ENCODE peak calls at places on chromosomes 12 and 14, in seven cellular contexts. V is HCT116, E is IMR-90, U is A549, R is H1, J is K562, P is GM12878. F is an unnamed sample.

GRCh38 chr12:114935658-114936057 is 251.7 kb upstream of the TBX3 start:
- DNase-seq in V (no peak), E (no peak), U (no peak), R (no peak), J (no peak), P (no peak), F (no peak)

GRCh38 chr12:123011701-123012100 is 31.2 kb downstream of the ARL6IP4 start:
- DNase-seq in V (no peak), E (no peak), U (no peak), R (no peak), J (no peak), P (no peak), F (no peak)

GRCh38 chr12:64752833-64753238 is 6.4 kb downstream of the GNS start:
- DNase-seq in V (no peak), E (no peak), U (no peak), R (no peak), J (no peak), P (no peak), F (no peak)

GRCh38 chr14:81427348-81428058 is 27.4 kb upstream of the STON2 start:
- DNase-seq in V (no peak), E (no peak), U (no peak), R (no peak), J (peak), P (no peak), F (no peak)

GRCh38 chr14:54211562-54212308 is 185.1 kb upstream of the CDKN3 start:
- DNase-seq in V (peak), E (peak), U (no peak), R (no peak), J (no peak), P (no peak), F (no peak)

GRCh38 chr14:99579903-99580570 is 24.0 kb downstream of the CCDC85C start:
- DNase-seq in V (peak), E (peak), U (peak), R (peak), J (peak), P (no peak), F (no peak)

GRCh38 chr12:87171356-87171755 is 857.8 kb downstream of the C12orf50 start:
- DNase-seq in V (no peak), E (no peak), U (no peak), R (no peak), J (no peak), P (no peak), F (no peak)

GRCh38 chr12:12975322-12976077 is 23.5 kb upstream of the GPRC5D start:
- DNase-seq in V (peak), E (peak), U (peak), R (no peak), J (peak), P (no peak), F (peak)

GRCh38 chr12:57846285-57846576 is 298 bp downstream of the CTDSP2 start:
- DNase-seq in V (no peak), E (no peak), U (no peak), R (no peak), J (no peak), P (no peak), F (no peak)

GRCh38 chr12:202081-202731 is 11.8 kb downstream of the SLC6A12 start:
- DNase-seq in V (no peak), E (no peak), U (no peak), R (no peak), J (no peak), P (no peak), F (no peak)

DNA sequence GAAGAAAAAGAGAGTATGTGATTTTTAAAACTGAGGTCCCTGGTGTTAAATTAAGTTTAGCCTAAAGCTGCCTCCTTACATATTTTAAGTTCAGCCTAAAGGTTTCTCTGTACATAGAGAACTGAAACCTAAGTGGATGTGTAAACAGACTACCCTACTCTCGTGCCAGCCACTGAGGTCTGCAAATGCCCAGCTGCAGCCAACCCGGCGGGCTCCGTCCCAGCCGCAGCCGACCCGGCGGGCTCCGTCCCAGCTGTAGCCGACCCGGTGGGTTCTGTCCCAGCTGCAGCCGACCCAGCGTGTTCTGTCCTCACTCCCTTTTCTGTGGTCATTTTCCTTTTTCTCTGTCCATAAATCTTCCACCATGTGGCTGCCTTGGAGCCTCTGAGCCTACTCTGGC is 97.2 kb upstream of the SFSWAP start:
- DNase-seq in V (no peak), E (no peak), U (no peak), R (no peak), J (no peak), P (no peak), F (no peak)
- TF ChIP-seq CEBPB in V (no peak), E (no peak), U (no peak), R (no peak), J (no peak), P (no peak), F (no peak)

GRCh38 chr12:119528241-119528640 is 65.3 kb upstream of the TMEM233 start:
- DNase-seq in V (no peak), E (no peak), U (no peak), R (no peak), J (no peak), P (no peak), F (no peak)
- TF ChIP-seq CEBPB in V (no peak), E (no peak), U (no peak), R (no peak), J (no peak), P (no peak), F (no peak)

GRCh38 chr14:56796259-56796658 is 14.0 kb downstream of the OTX2 start:
- DNase-seq in V (no peak), E (no peak), U (no peak), R (no peak), J (no peak), P (no peak), F (no peak)

GRCh38 chr14:56797569-56798446 is 12.5 kb downstream of the OTX2 start:
- DNase-seq in V (no peak), E (no peak), U (no peak), R (no peak), J (no peak), P (no peak), F (no peak)

GRCh38 chr14:56797003-56797568 is 13.2 kb downstream of the OTX2 start:
- DNase-seq in V (no peak), E (no peak), U (no peak), R (no peak), J (no peak), P (no peak), F (no peak)

GRCh38 chr14:56799327-56799645 is 11.0 kb downstream of the OTX2 start:
- DNase-seq in V (no peak), E (no peak), U (no peak), R (no peak), J (no peak), P (no peak), F (no peak)

DNA sequence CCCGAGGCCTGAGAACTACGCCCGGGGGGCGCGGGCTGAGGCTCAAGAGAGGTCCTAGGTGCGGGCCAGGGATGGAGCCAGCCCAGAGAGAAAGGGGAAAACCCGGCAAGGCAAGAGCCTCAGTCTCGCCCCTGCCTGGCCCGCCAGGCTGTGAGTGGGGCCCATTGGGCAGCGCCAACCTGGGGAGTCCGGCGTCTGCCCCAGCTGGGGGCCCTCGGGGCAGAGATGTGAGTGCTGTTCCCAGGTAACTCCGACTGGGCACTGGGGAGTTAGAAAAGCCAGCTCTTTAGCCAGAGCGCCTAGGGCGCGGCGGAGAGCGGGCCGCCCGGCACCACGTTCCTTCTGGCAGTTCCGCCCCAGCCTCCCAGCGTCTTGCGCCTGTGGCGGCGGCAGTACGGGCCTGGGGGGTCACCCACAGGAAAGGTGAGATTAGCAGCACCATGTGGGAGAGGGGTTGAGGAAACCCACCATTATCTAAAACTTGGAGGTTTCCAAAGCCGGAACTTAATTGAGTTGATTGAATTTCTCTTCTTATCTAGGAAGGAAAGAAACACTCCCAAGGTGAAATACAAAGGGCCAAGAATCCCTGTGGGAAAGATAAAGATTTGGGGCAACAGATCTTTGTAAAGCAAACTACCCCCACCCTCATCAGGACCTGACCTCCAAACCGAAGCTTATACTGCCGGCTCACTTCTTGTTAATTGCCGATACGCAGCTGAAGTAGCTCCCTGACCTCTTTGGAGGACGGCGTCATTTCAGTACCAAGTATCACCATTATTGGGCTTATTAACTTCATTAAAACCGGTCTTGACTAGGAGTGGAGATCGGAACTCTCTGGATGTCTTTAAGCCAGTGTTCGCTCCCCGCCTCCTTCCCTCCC is 11.6 kb downstream of the OTX2 start:
- DNase-seq in V (no peak), E (no peak), U (no peak), R (no peak), J (no peak), P (no peak), F (no peak)
- TF ChIP-seq CEBPB in V (no peak), E (no peak), U (no peak), R (no peak), J (no peak), P (no peak), F (no peak)

DNA sequence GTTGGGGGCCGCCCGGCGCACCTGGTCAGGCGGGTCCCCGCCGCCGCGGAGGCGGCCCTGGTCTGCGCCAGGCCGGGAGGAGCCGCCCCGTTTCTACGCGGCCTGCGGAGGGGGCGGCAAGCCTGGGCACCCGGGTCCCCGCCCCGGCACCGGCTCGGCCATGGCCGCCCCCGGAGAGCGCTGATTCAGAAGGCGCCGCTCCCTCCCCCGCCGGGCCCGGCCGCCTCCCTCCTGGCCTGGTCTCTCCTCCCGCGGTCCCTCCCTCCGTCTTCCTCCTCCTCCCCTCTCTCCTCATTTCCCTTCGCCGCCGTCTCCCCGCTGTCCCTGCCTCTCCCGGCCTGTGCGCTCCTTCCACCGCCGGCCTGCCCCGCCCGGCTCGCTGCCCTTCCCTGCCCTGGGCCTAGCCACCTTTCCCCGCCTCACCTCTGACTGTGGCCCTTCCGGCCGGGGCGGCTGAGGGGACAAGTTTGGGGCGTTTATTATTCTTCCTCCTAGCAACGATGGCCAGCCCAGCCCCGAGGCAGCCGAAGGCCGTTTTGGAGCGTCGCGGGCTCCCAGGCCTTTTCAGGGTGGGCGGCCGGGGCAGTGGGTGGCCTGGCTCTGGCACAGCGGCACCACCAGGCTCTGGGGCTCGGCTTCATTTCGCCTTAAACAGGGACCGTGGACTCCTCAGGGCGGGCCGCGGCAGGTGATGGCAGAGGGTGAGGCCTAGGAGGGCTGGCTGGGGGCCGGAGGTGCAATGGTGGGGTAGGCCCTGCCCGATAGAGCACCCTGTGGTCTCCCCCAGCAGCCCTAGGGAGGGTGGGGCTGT is 768 bp downstream of the CEP170B start:
- DNase-seq in V (peak), E (peak), U (peak), R (no peak), J (peak), P (no peak), F (no peak)
- TF ChIP-seq CEBPB in V (no peak), E (no peak), U (no peak), R (no peak), J (no peak), P (no peak), F (no peak)

GRCh38 chr14:59566281-59566680 is 10.3 kb downstream of the CCDC175 start:
- DNase-seq in V (no peak), E (no peak), U (no peak), R (no peak), J (no peak), P (no peak), F (no peak)

GRCh38 chr14:59564356-59564755 is 12.3 kb downstream of the CCDC175 start:
- DNase-seq in V (no peak), E (no peak), U (no peak), R (no peak), J (no peak), P (no peak), F (no peak)

GRCh38 chr14:59566725-59567124 is 9.9 kb downstream of the CCDC175 start:
- DNase-seq in V (no peak), E (no peak), U (no peak), R (no peak), J (no peak), P (no peak), F (no peak)

GRCh38 chr14:59565112-59565511 is 11.5 kb downstream of the CCDC175 start:
- DNase-seq in V (no peak), E (peak), U (no peak), R (no peak), J (no peak), P (no peak), F (no peak)

DNA sequence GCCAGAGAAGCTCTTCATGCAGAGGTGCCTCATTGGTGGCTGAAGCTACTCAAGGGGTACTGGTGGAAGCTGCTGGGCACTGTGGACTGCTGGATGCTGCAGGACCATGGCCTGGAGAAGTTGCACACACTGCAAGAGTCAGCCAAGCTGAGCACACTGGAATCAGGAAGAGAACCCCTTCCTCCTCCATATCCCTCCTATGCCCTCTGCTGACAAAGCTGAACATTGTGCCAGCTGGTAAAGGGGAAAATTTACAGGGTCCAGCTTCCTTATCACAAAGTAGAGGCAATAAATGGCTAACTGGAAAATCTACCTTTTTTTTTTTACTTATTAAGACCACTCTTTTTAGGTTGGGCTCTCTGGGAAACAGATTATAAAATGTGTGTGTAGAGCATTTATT is 6.5 kb downstream of the CCDC175 start:
- DNase-seq in V (no peak), E (no peak), U (no peak), R (no peak), J (no peak), P (no peak), F (no peak)
- TF ChIP-seq CEBPB in V (no peak), E (no peak), U (no peak), R (no peak), J (no peak), P (no peak), F (no peak)

DNA sequence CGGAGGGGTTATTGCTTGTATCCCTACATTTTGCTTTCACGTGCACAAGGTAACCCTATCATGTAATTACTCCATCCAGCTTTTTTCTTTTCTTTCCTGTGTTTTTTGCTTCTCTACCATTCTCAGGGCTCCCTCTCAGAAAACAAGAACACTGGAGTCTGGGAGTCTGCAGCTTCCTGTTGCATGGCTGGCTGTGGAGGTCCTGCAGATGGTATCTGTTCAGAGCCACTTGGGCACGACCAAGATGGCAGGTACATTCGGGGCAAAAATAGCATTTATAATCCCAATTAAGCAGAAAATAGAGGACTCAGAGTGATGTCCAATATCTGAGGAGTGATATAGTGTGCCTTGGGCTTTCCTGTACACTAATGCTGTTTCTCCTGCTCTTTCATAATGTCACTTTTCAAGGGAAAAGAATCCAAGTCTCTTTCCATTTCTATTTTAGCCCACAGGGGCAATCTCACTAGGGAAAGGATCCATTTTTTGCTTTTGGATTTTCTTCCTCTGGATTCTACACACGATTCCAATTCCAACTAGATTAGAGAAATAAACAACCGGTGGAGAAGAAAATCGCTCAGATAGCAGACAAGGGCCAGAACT is 3.2 kb upstream of the NUMB start:
- DNase-seq in V (no peak), E (no peak), U (no peak), R (no peak), J (no peak), P (no peak), F (no peak)
- TF ChIP-seq CEBPB in V (no peak), E (no peak), U (no peak), R (no peak), J (no peak), P (no peak), F (no peak)

GRCh38 chr12:54988402-54989054 is 4.0 kb upstream of the TESPA1 start:
- DNase-seq in V (no peak), E (peak), U (no peak), R (no peak), J (peak), P (no peak), F (no peak)
- TF ChIP-seq CEBPB in V (no peak), E (no peak), U (no peak), R (no peak), J (no peak), P (no peak), F (no peak)

DNA sequence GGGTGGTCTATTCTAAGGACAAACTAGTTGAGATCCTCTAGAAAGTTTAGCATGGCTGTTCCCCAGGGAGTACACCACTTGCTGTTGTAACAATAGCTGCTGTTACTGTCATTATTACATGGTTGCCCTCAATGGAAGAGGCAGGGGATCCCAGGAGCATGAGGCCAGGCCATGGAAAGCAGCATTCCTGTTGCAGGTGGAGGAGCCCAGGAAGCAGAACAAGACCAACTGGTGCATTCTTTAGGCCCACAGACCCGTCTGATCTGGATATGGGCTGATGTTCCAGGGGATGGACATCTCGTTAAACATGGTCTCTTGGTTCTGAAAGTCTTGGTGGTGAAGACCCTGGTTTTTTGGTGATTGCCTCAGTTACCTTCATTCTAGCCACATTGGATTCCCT is 109.2 kb upstream of the WSCD2 start:
- DNase-seq in V (no peak), E (no peak), U (no peak), R (no peak), J (no peak), P (no peak), F (no peak)
- TF ChIP-seq CEBPB in V (no peak), E (no peak), U (no peak), R (no peak), J (no peak), P (no peak), F (no peak)

GRCh38 chr14:24060984-24061913 is 9.4 kb downstream of the CARMIL3 start:
- DNase-seq in V (no peak), E (no peak), U (no peak), R (no peak), J (no peak), P (no peak), F (no peak)

GRCh38 chr14:24064091-24064795 is 7.1 kb upstream of the CPNE6 start:
- DNase-seq in V (no peak), E (no peak), U (no peak), R (no peak), J (no peak), P (no peak), F (no peak)

GRCh38 chr14:24060443-24060842 is 8.6 kb downstream of the CARMIL3 start:
- DNase-seq in V (no peak), E (no peak), U (no peak), R (no peak), J (no peak), P (no peak), F (no peak)

GRCh38 chr14:24063263-24063836 is 8.0 kb upstream of the CPNE6 start:
- DNase-seq in V (no peak), E (no peak), U (no peak), R (no peak), J (no peak), P (no peak), F (no peak)

GRCh38 chr14:24062216-24062980 is 9.0 kb upstream of the CPNE6 start:
- DNase-seq in V (no peak), E (no peak), U (no peak), R (no peak), J (no peak), P (no peak), F (no peak)
- TF ChIP-seq CEBPB in V (no peak), E (no peak), U (no peak), R (no peak), J (no peak), P (no peak), F (no peak)